ENCODE peak calls at places on chromosome 9, in nine cellular contexts. T, M, G, A, X, N, D, L and I are unnamed samples. For H3K4me1, the result is how much of the 10 kb centered on the place peaks cover.

GRCh38 chr9:72294952-72295351 is 70.1 kb downstream of the ZFAND5 start:
- DNase-seq in M (peak), T (no peak), A (no peak), G (peak), D (no peak), L (no peak), X (no peak), N (no peak), I (no peak)

GRCh38 chr9:82695704-82696103 is 367.2 kb downstream of the RASEF start:
- DNase-seq in G (no peak), X (no peak), M (no peak), D (no peak), T (no peak), L (no peak), N (no peak), A (no peak), I (no peak)

GRCh38 chr9:125522328-125522725 is 184.7 kb downstream of the MAPKAP1 start:
- DNase-seq in G (no peak), D (peak), L (no peak), T (peak), A (no peak), N (no peak), M (no peak), X (peak), I (no peak)

GRCh38 chr9:19513671-19514275 is 105.0 kb downstream of the ACER2 start:
- DNase-seq in X (no peak), N (no peak), A (no peak), L (no peak), T (no peak), D (no peak), M (no peak), G (no peak), I (no peak)

GRCh38 chr9:4306066-4306787 is 6.4 kb upstream of the GLIS3 start:
- DNase-seq in T (no peak), N (no peak), A (no peak), D (no peak), X (no peak), L (no peak), M (peak), G (no peak), I (no peak)

GRCh38 chr9:117987945-117988344 is 283.7 kb downstream of the TLR4 start:
- DNase-seq in M (no peak), D (no peak), G (no peak), X (no peak), N (no peak), A (no peak), T (no peak), L (no peak), I (no peak)

GRCh38 chr9:76704601-76705204 is 59.5 kb upstream of the PCA3 start:
- DNase-seq in G (no peak), D (peak), L (no peak), N (no peak), M (no peak), T (peak), X (peak), A (peak), I (peak)

GRCh38 chr9:16135916-16136315 is 583.1 kb downstream of the CCDC171 start:
- DNase-seq in L (no peak), A (no peak), D (no peak), G (no peak), N (no peak), T (no peak), M (no peak), X (no peak), I (no peak)

GRCh38 chr9:129568560-129569505 is 52.1 kb downstream of the C9orf50 start:
- DNase-seq in N (no peak), D (peak), T (peak), X (no peak), L (peak), G (peak), A (no peak), M (peak), I (no peak)

GRCh38 chr9:134635431-134636141 is 6.0 kb upstream of the COL5A1 start:
- DNase-seq in N (no peak), T (no peak), M (peak), G (no peak), D (no peak), X (no peak), L (peak), A (no peak), I (no peak)

GRCh38 chr9:32738501-32739172 is 44.7 kb upstream of the TMEM215 start:
- DNase-seq in X (no peak), N (no peak), T (peak), G (no peak), M (no peak), L (no peak), A (no peak), D (no peak), I (no peak)

GRCh38 chr9:115946530-115946929 is 207.1 kb upstream of the PAPPA start:
- DNase-seq in L (no peak), M (peak), X (no peak), A (no peak), D (no peak), T (no peak), G (no peak), N (no peak), I (no peak)

GRCh38 chr9:68872026-68872501 is 141.8 kb downstream of the PRKACG start:
- DNase-seq in M (peak), A (no peak), L (no peak), G (peak), T (no peak), N (no peak), D (peak), X (no peak), I (no peak)

GRCh38 chr9:134944351-134944802 is 26.7 kb upstream of the FCN1 start:
- DNase-seq in D (no peak), N (no peak), G (no peak), M (no peak), A (no peak), L (no peak), T (no peak), X (peak), I (no peak)

GRCh38 chr9:134214766-134215394 is 50.5 kb upstream of the RNU6ATAC start:
- DNase-seq in T (no peak), G (no peak), X (no peak), A (no peak), M (no peak), N (no peak), L (no peak), D (no peak), I (no peak)

GRCh38 chr9:73215249-73215648 is 63.6 kb downstream of the ANXA1 start:
- DNase-seq in T (no peak), A (no peak), N (no peak), L (no peak), G (no peak), X (no peak), D (no peak), M (no peak), I (no peak)

GRCh38 chr9:99822096-99822595 is 461 bp downstream of the NR4A3 start:
- DNase-seq in G (no peak), L (peak), T (no peak), D (no peak), N (no peak), M (no peak), A (no peak), X (no peak), I (no peak)

GRCh38 chr9:5008206-5008605 is 23.1 kb downstream of the JAK2 start:
- DNase-seq in L (no peak), M (no peak), A (no peak), D (no peak), G (no peak), N (no peak), X (no peak), T (no peak), I (no peak)

GRCh38 chr9:85142461-85143401 is 473.2 kb downstream of the NTRK2 start:
- DNase-seq in L (peak), A (peak), D (no peak), T (no peak), X (peak), G (no peak), M (peak), N (no peak), I (peak)

GRCh38 chr9:89439571-89439970 is 58.3 kb downstream of the SEMA4D start:
- DNase-seq in X (no peak), G (no peak), N (no peak), L (no peak), D (no peak), A (no peak), T (no peak), M (no peak), I (no peak)
- H3K4me1 ChIP-seq in X (under half), G (half or more), N (half or more), L (under half), D (under half), A (half or more), T (under half), M (under half), I (under half)

DNA sequence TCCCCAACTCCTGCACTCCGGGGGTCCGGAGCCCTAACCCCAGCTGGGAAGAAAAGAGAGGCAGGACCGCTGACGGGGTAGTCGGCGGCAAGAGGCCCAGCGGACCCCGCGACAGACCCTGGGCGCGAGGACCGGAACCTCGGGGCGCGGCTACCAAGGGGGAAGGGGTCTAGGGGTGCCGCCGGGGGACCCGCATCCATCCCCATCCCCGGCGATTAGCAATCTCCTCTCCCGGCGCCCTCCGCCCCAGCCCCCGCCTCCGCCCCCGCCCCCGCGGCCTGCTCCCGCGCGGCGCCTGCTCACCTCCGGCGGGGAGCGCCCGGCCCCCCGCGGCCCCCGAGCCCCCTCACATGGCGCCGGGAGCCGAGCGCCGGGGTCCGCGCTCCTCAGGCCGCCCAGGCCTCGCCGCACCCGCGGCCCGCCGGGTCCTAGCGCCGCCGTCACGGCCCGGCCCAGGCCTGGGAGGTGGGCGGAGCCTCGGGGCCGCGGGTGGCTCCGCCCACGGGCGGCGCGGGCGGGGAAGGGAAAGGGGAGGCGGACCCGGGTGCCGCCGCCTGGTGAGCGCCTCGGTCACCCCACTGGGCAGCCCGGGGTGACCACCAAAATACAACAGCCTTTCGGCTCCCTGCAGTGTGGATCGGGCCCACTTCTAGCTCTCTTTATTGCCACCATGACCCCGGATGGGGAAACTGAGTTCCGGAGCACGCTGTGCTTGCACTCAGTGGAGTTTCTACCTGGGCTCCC is at the start of gene ST6GALNAC6:
- DNase-seq in N (peak), G (peak), X (peak), A (peak), D (peak), L (no peak), M (peak), T (peak), I (no peak)
- TF ChIP-seq CTCF in N (no peak), G (no peak), X (no peak), A (no peak), D (no peak), L (no peak), M (no peak), T (no peak), I (no peak)

GRCh38 chr9:109317311-109317978 is 3.4 kb downstream of the EPB41L4B start:
- DNase-seq in X (no peak), T (no peak), N (no peak), G (no peak), L (no peak), A (no peak), D (no peak), M (peak), I (no peak)
- H3K4me1 ChIP-seq in X (under half), T (half or more), N (under half), G (half or more), L (under half), A (under half), D (under half), M (half or more), I (half or more)

GRCh38 chr9:111975709-111976108 is 79.1 kb downstream of the UGCG start:
- DNase-seq in N (no peak), G (peak), D (no peak), X (no peak), L (no peak), M (peak), A (peak), T (no peak), I (no peak)
- TF ChIP-seq CTCF in N (no peak), G (no peak), D (no peak), X (no peak), L (no peak), M (peak), A (peak), T (no peak), I (no peak)

DNA sequence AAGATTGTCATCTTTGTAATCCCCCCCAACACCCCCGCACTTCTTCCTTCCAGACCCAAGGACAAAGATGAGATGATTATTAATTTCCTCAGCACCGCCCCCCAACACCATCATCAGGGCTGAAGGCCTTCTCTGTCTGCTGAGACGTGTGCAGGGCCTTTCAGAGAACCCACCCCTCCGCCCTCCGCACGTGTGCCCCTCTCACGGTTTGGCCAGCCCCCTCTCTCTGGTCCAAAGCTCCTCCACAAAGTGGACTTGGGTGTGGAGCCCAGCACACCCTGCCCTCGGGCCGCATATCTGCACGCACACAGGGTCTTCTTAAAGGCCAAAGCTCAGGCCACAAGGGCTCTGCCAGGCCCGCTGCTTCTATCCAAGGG is 32.0 kb downstream of the PAX5 start:
- DNase-seq in A (no peak), N (no peak), X (no peak), T (no peak), D (no peak), G (no peak), L (no peak), M (no peak), I (no peak)
- H3K4me1 ChIP-seq in A (half or more), N (under half), X (under half), T (under half), D (under half), G (under half), L (under half), M (under half), I (under half)

GRCh38 chr9:92438900-92439526 is 14.7 kb upstream of the OMD start:
- DNase-seq in G (no peak), L (no peak), X (peak), A (peak), D (no peak), M (no peak), T (no peak), N (no peak), I (no peak)
- TF ChIP-seq CTCF in G (no peak), L (no peak), X (peak), A (peak), D (peak), M (no peak), T (peak), N (peak), I (no peak)

GRCh38 chr9:123304340-123304691 is 35.9 kb upstream of the STRBP start:
- DNase-seq in D (no peak), M (no peak), N (no peak), G (no peak), L (no peak), A (no peak), X (no peak), T (no peak), I (no peak)

GRCh38 chr9:123300554-123300953 is 32.2 kb upstream of the STRBP start:
- DNase-seq in N (no peak), M (no peak), X (no peak), G (no peak), A (no peak), L (no peak), D (no peak), T (no peak), I (no peak)

GRCh38 chr9:123296174-123296573 is 27.8 kb upstream of the STRBP start:
- DNase-seq in M (no peak), X (no peak), T (no peak), L (no peak), A (no peak), N (no peak), G (no peak), D (no peak), I (no peak)

GRCh38 chr9:123302348-123303214 is 34.2 kb upstream of the STRBP start:
- DNase-seq in M (no peak), N (no peak), D (no peak), X (no peak), T (no peak), A (no peak), G (no peak), L (no peak), I (no peak)

DNA sequence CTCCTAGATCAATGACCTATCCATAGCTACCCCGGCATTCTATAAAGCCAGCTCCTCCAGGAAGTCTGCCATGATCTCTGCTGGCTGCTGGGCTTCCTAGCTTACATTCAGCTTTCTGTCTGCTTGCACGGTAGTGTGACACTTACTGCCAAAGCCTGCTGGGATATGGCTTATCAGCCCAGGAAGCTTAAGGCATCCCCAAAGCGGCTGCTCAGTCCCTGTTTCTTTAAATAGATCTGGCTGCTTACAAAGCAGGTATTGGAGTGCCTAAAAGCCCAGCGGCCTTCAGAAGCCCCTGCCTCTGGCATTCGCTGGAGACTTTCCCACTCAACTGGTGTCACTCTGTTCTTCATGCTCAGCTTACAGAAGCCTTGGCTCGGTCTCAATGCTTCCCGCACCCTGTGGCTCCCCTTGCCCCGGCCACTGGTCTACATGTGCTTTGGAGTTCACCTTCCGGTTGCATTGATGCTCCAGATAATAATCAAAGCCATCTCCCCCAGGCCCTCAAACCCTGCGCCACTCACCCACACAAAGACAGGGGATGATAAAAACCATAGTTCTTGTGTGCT is 31.3 kb upstream of the STRBP start:
- DNase-seq in X (no peak), G (no peak), T (no peak), M (no peak), D (peak), L (no peak), N (no peak), A (no peak), I (no peak)
- H3K4me1 ChIP-seq in X (under half), G (under half), T (under half), M (under half), D (under half), L (under half), N (under half), A (under half), I (under half)

DNA sequence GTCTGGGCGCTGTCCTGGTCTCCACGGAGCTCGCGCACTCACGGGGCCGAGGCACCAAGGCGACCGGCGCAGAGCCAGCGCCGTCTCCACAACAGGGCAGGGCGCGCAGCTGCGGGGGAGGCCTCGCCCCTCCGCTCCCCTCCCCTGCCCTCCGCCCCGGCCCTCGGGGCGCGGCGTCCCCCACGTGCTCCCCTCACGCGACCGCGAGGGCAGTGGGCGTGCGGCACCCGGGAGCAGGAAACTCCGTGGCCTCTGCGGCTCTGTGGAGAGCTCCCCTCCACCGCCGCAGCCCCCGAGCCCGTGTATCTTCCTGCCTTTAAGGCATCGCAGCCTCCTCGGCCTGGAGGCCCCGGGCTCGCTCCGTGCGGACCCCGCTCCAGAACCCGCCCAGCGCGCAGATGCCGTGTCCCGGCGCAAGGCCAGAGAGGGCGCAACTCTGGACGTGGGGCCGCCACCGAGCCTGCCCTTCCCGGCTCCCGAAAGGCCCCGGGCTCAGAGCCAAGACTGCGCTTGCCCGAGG is 706 bp upstream of the TUBB4B start:
- DNase-seq in L (peak), N (peak), T (peak), D (peak), M (peak), A (peak), G (peak), X (peak), I (no peak)
- TF ChIP-seq CTCF in L (no peak), N (no peak), T (peak), D (no peak), M (peak), A (peak), G (no peak), X (no peak), I (no peak)

GRCh38 chr9:98251554-98251953 is 3.9 kb downstream of the TBC1D2 start:
- DNase-seq in L (no peak), X (peak), N (no peak), G (no peak), D (no peak), M (no peak), T (peak), A (no peak), I (no peak)
- H3K4me1 ChIP-seq in L (under half), X (under half), N (under half), G (under half), D (under half), M (under half), T (half or more), A (under half), I (under half)